ENCODE peak calls at places on chromosomes 11 and 22, in seven cellular contexts. One of them, this sample, is unnamed.

GRCh38 chr11:12942157-12942556 is 67.0 kb upstream of the RASSF10 start:
- DNase-seq in IMR-90: no peak
- DNase-seq in substantia nigra: no peak
- DNase-seq in head of caudate nucleus: no peak
- DNase-seq in AG04449: no peak
- DNase-seq in Peyer's patch: no peak
- DNase-seq in NCI-H510A: no peak
- DNase-seq in this sample: no peak

GRCh38 chr11:57752954-57753353 is 1.3 kb upstream of the BTBD18 start:
- DNase-seq in head of caudate nucleus: no peak
- DNase-seq in NCI-H510A: no peak
- DNase-seq in substantia nigra: no peak
- DNase-seq in Peyer's patch: no peak
- DNase-seq in IMR-90: no peak
- DNase-seq in AG04449: no peak
- DNase-seq in this sample: no peak

GRCh38 chr22:23626286-23626975 is 5.7 kb downstream of the DRICH1 start:
- DNase-seq in IMR-90: no peak
- DNase-seq in head of caudate nucleus: no peak
- DNase-seq in AG04449: no peak
- DNase-seq in substantia nigra: no peak
- DNase-seq in Peyer's patch: no peak
- DNase-seq in NCI-H510A: no peak
- DNase-seq in this sample: no peak

GRCh38 chr22:43996170-43996980 is 27.7 kb upstream of the PARVB start:
- DNase-seq in AG04449: no peak
- DNase-seq in substantia nigra: no peak
- DNase-seq in head of caudate nucleus: peak; percentile 52
- DNase-seq in Peyer's patch: peak; percentile 83
- DNase-seq in IMR-90: no peak
- DNase-seq in NCI-H510A: no peak
- DNase-seq in this sample: no peak

GRCh38 chr11:100515087-100515486 is 172.0 kb upstream of the ARHGAP42 start:
- DNase-seq in AG04449: no peak
- DNase-seq in IMR-90: peak; percentile 42
- DNase-seq in NCI-H510A: no peak
- DNase-seq in substantia nigra: no peak
- DNase-seq in head of caudate nucleus: no peak
- DNase-seq in Peyer's patch: no peak
- DNase-seq in this sample: no peak

GRCh38 chr22:24185501-24186351 is 4.4 kb downstream of the SUSD2 start:
- DNase-seq in Peyer's patch: no peak
- DNase-seq in head of caudate nucleus: no peak
- DNase-seq in NCI-H510A: no peak
- DNase-seq in AG04449: no peak
- DNase-seq in substantia nigra: no peak
- DNase-seq in IMR-90: no peak
- DNase-seq in this sample: no peak

GRCh38 chr11:128297111-128297651 is 290.2 kb downstream of the ETS1 start:
- DNase-seq in IMR-90: peak; percentile 18
- DNase-seq in head of caudate nucleus: no peak
- DNase-seq in AG04449: no peak
- DNase-seq in NCI-H510A: peak; percentile 88
- DNase-seq in substantia nigra: no peak
- DNase-seq in Peyer's patch: no peak
- DNase-seq in this sample: no peak

GRCh38 chr22:23789121-23789520 is 2.4 kb downstream of the SMARCB1 start:
- DNase-seq in Peyer's patch: no peak
- DNase-seq in head of caudate nucleus: no peak
- DNase-seq in substantia nigra: no peak
- DNase-seq in NCI-H510A: no peak
- DNase-seq in IMR-90: no peak
- DNase-seq in AG04449: no peak
- DNase-seq in this sample: no peak

GRCh38 chr11:111775024-111775710 is 9.0 kb upstream of the PPP2R1B start:
- DNase-seq in head of caudate nucleus: no peak
- DNase-seq in substantia nigra: no peak
- DNase-seq in NCI-H510A: no peak
- DNase-seq in AG04449: no peak
- DNase-seq in IMR-90: peak; percentile 50
- DNase-seq in Peyer's patch: no peak
- DNase-seq in this sample: no peak

GRCh38 chr22:44545773-44546172 is 47.7 kb upstream of the RTL6 start:
- DNase-seq in Peyer's patch: no peak
- DNase-seq in head of caudate nucleus: no peak
- DNase-seq in IMR-90: no peak
- DNase-seq in AG04449: no peak
- DNase-seq in substantia nigra: no peak
- DNase-seq in NCI-H510A: no peak
- DNase-seq in this sample: no peak

GRCh38 chr22:37604875-37605274 is 3.8 kb upstream of the GGA1 start:
- DNase-seq in AG04449: no peak
- DNase-seq in Peyer's patch: peak; percentile 69
- DNase-seq in substantia nigra: no peak
- DNase-seq in head of caudate nucleus: no peak
- DNase-seq in NCI-H510A: no peak
- DNase-seq in IMR-90: no peak
- DNase-seq in this sample: no peak

GRCh38 chr22:32660292-32660691 is 141.2 kb upstream of the TIMP3 start:
- DNase-seq in substantia nigra: no peak
- DNase-seq in IMR-90: peak; percentile 70
- DNase-seq in Peyer's patch: peak; percentile 35
- DNase-seq in head of caudate nucleus: peak; percentile 47
- DNase-seq in AG04449: no peak
- DNase-seq in NCI-H510A: no peak
- DNase-seq in this sample: peak; percentile 27

GRCh38 chr11:109819410-109819809 is 273.8 kb upstream of the ZC3H12C start:
- DNase-seq in substantia nigra: no peak
- DNase-seq in NCI-H510A: no peak
- DNase-seq in head of caudate nucleus: no peak
- DNase-seq in AG04449: no peak
- DNase-seq in Peyer's patch: no peak
- DNase-seq in IMR-90: no peak
- DNase-seq in this sample: no peak

GRCh38 chr11:72899238-72899637 is 85.0 kb downstream of the ATG16L2 start:
- DNase-seq in Peyer's patch: no peak
- DNase-seq in AG04449: no peak
- DNase-seq in IMR-90: peak; percentile 4
- DNase-seq in substantia nigra: no peak
- DNase-seq in NCI-H510A: no peak
- DNase-seq in head of caudate nucleus: no peak
- DNase-seq in this sample: no peak

GRCh38 chr11:29985248-29985647 is 31.6 kb downstream of the KCNA4 start:
- DNase-seq in substantia nigra: no peak
- DNase-seq in NCI-H510A: no peak
- DNase-seq in Peyer's patch: no peak
- DNase-seq in head of caudate nucleus: no peak
- DNase-seq in IMR-90: no peak
- DNase-seq in AG04449: no peak
- DNase-seq in this sample: no peak

GRCh38 chr11:64056213-64056785 is 20.6 kb downstream of the FLRT1 start:
- DNase-seq in head of caudate nucleus: peak; percentile 81
- DNase-seq in AG04449: no peak
- DNase-seq in substantia nigra: no peak
- DNase-seq in NCI-H510A: no peak
- DNase-seq in Peyer's patch: no peak
- DNase-seq in IMR-90: no peak
- DNase-seq in this sample: peak; percentile 35

This sample was measured in midbrain.